ENCODE peak calls at places on chromosomes 4 and X, in eight cellular contexts. F is H9, O is A549, I is pancreas, Q is spleen, E is DND-41, Y is SK-N-SH, N is brain microvascular endothelial cell. Z is an unnamed sample.

GRCh38 chrX:154372612-154373022 is 1.8 kb downstream of the FLNA start:
- DNase-seq in F (no peak), O (peak; percentile 27), I (no peak), Q (no peak), E (no peak), Y (no peak), N (peak; percentile 48), Z (peak; percentile 72)

GRCh38 chr4:53709693-53710092 is 118.4 kb upstream of the LNX1 start:
- DNase-seq in F (no peak), O (no peak), I (no peak), Q (no peak), E (no peak), Y (no peak), N (no peak), Z (no peak)

GRCh38 chr4:113683143-113683542 is 78.4 kb downstream of the CAMK2D start:
- DNase-seq in F (no peak), O (no peak), I (no peak), Q (no peak), E (peak; percentile 65), Y (no peak), N (no peak), Z (peak; percentile 49)

GRCh38 chr4:72397314-72397713 is 171.7 kb downstream of the ADAMTS3 start:
- DNase-seq in F (no peak), O (no peak), I (no peak), Q (no peak), E (no peak), Y (no peak), N (no peak), Z (no peak)

GRCh38 chr4:35447474-35447873 is 796.8 kb downstream of the ARAP2 start:
- DNase-seq in F (no peak), O (no peak), I (no peak), Q (no peak), E (no peak), Y (no peak), N (no peak), Z (no peak)

GRCh38 chr4:878796-879729 is 53.1 kb downstream of the GAK start:
- DNase-seq in F (no peak), O (no peak), I (no peak), Q (no peak), E (no peak), Y (no peak), N (no peak), Z (no peak)

GRCh38 chrX:29627833-29628232 is 587.5 kb upstream of the MAGEB2 start:
- DNase-seq in F (no peak), O (no peak), I (no peak), Q (no peak), E (no peak), Y (no peak), N (peak; percentile 24), Z (no peak)

GRCh38 chrX:42797646-42798045 is 19.7 kb upstream of the PPP1R2C start:
- DNase-seq in F (no peak), O (no peak), I (no peak), Q (no peak), E (no peak), Y (no peak), N (no peak), Z (no peak)

GRCh38 chrX:19731307-19731706 is 156.1 kb downstream of the SH3KBP1 start:
- DNase-seq in F (no peak), O (no peak), I (no peak), Q (no peak), E (no peak), Y (no peak), N (no peak), Z (no peak)

GRCh38 chr4:113248320-113248719 is 198.9 kb downstream of the ANK2 start:
- DNase-seq in F (peak; percentile 83), O (no peak), I (no peak), Q (no peak), E (no peak), Y (no peak), N (no peak), Z (no peak)

GRCh38 chr4:95102391-95102790 is 344.6 kb downstream of the BMPR1B start:
- DNase-seq in F (no peak), O (no peak), I (no peak), Q (no peak), E (no peak), Y (no peak), N (no peak), Z (no peak)

GRCh38 chrX:70012756-70013155 is 37.0 kb downstream of the AWAT2 start:
- DNase-seq in F (no peak), O (no peak), I (no peak), Q (no peak), E (no peak), Y (no peak), N (no peak), Z (no peak)

GRCh38 chrX:12901486-12901885 is 4.9 kb upstream of the TLR8 start:
- DNase-seq in F (peak; percentile 52), O (peak; percentile 69), I (peak; percentile 37), Q (peak; percentile 87), E (peak; percentile 72), Y (peak; percentile 70), N (peak; percentile 40), Z (peak; percentile 73)

DNA sequence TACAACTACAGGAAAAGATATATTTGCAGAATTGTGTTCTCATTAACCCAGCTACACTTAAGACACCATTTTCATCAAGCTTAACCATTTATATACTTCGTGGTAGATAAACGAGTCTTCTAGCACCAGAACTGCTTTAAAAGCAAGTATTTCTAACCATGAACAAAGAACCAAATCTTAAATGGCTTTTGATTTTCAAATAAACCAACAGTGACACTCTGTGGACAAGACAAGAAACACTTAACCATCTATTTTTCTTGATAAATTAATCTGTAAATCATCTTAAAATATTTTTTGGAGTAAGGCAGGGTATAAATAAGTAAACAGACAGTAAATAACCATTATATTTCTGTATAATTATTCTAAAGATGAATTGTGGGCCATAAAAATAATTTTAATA is 10.2 kb downstream of the BEND2 start:
- DNase-seq in F (no peak), O (no peak), I (no peak), Q (no peak), E (no peak), Y (no peak), N (no peak), Z (no peak)
- TF ChIP-seq CTCF in F (peak; percentile 53), O (peak; percentile 47), I (no peak), Q (no peak), E (peak; percentile 9), Y (peak; percentile 47), N (no peak), Z (no peak)

GRCh38 chr4:184348311-184349233 is 125.8 kb downstream of the IRF2 start:
- DNase-seq in F (no peak), O (no peak), I (peak; percentile 87), Q (no peak), E (no peak), Y (no peak), N (peak; percentile 10), Z (no peak)
- TF ChIP-seq CTCF in F (no peak), O (no peak), I (no peak), Q (no peak), E (no peak), Y (no peak), N (no peak), Z (no peak)

DNA sequence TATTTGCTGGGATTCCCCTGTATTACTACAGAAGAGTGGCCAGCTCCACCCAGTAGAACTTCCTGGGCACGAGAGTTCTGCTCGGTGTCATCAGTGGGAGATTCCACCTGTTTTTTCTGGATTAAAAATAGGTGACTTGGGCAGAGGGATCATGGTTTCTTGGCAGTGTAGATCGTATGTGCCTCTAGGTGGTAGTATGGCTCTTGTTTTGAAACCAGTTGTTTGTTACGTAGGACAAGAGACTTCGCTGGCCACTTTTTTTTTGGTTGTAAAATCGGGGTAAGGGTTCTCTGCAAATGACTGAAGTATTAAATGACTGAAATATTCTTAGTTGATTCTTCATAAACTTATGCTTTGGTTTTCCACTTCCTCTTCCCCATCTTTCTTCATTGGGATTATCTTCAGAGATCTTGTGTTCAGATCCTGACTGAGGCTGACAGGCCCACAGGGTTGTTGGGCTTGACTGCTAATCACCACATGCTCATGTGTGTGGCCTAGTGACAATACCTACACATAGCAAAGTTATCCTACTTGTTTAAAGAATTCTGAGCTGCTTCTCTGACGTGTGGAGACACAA is 43.8 kb upstream of the WDR1 start:
- DNase-seq in F (peak; percentile 30), O (no peak), I (no peak), Q (no peak), E (no peak), Y (no peak), N (peak; percentile 22), Z (no peak)
- TF ChIP-seq CTCF in F (peak; percentile 67), O (no peak), I (no peak), Q (no peak), E (peak; percentile 17), Y (peak; percentile 44), N (peak; percentile 27), Z (no peak)

DNA sequence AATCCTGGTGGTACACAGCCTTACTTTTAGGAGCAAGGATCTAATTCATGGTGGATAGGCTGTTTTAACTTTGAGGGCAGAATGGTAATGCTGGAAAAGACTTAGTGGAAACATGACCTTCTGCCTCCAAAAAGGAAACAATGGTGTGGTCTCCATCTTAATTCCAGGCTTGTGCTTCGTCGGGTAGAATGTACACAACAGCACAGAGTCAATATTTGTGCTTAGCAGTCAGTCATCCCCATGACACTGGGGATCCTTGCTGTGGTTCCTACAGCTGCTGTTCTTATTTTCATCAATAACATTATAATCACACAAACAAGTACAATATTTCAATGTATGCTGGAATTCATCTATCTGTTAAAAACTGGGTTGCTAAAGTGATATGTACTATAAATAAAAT is 104.4 kb downstream of the HHIP start:
- DNase-seq in F (no peak), O (no peak), I (no peak), Q (no peak), E (no peak), Y (no peak), N (no peak), Z (no peak)
- TF ChIP-seq CTCF in F (no peak), O (no peak), I (no peak), Q (no peak), E (no peak), Y (no peak), N (no peak), Z (no peak)

GRCh38 chr4:97453186-97453585 is 690.1 kb downstream of the STPG2 start:
- DNase-seq in F (no peak), O (no peak), I (no peak), Q (peak; percentile 60), E (no peak), Y (no peak), N (no peak), Z (no peak)

DNA sequence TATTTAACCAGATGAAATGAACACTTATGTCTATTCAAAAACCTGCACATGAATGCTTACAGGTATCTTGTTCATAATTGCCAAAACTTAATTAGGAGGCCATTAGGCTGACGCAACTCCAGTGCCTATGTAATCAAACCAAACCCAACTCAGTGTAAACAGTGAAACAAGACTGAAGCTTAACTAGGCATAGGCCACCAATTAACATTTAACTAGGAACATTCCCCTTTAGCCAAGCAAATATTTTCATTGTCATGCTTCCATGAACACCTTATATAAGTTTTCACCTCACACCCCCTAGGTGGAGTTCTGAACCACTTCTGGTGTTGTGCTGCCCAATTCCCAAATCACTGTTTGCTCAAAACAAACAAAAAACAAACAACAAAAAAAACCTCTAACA is 686.0 kb downstream of the STPG2 start:
- DNase-seq in F (no peak), O (no peak), I (no peak), Q (no peak), E (no peak), Y (no peak), N (no peak), Z (no peak)
- TF ChIP-seq CTCF in F (no peak), O (no peak), I (no peak), Q (no peak), E (no peak), Y (no peak), N (no peak), Z (no peak)

GRCh38 chr4:2755821-2756690 is at the start of gene TNIP2:
- DNase-seq in F (peak; percentile 87), O (peak; percentile 70), I (peak; percentile 88), Q (peak; percentile 96), E (peak; percentile 76), Y (peak; percentile 100), N (peak; percentile 53), Z (peak; percentile 98)
- TF ChIP-seq CTCF in F (peak; percentile 45), O (no peak), I (peak; percentile 17), Q (no peak), E (peak; percentile 32), Y (peak; percentile 26), N (peak; percentile 30), Z (peak; percentile 28)